ENCODE peak calls at places on chromosomes 16 and 17, in four cellular contexts. B is SW480, D is activated gamma-delta T cell treated with Interleukin-2 at 50 U/mL for 16 hours, W is A549. A is an unnamed sample.

GRCh38 chr17:40325156-40326013 is 16.4 kb downstream of the RARA start:
- DNase-seq in B (no peak), D (no peak), W (no peak), A (peak)

GRCh38 chr17:30605027-30605426 is 127.8 kb downstream of the GOSR1 start:
- DNase-seq in D (no peak), B (no peak), W (no peak), A (no peak)

GRCh38 chr17:63547083-63547523 is 3.2 kb upstream of the DCAF7 start:
- DNase-seq in B (no peak), D (no peak), W (no peak), A (no peak)

GRCh38 chr17:2399572-2400473 is 1.0 kb downstream of the MNT start:
- DNase-seq in B (peak), W (peak), D (peak), A (peak)

GRCh38 chr16:14559809-14560227 is 70.2 kb downstream of the PARN start:
- DNase-seq in D (no peak), B (no peak), W (no peak), A (no peak)

GRCh38 chr17:60863892-60864673 is 186.4 kb downstream of the BCAS3 start:
- DNase-seq in W (no peak), B (no peak), D (no peak), A (no peak)

GRCh38 chr17:45751466-45751865 is 32.7 kb upstream of the CRHR1 start:
- DNase-seq in B (no peak), W (no peak), D (no peak), A (no peak)

GRCh38 chr16:25027281-25027680 is 12.1 kb upstream of the ARHGAP17 start:
- DNase-seq in D (no peak), B (no peak), W (no peak), A (no peak)

GRCh38 chr17:43634681-43635125 is 27.0 kb downstream of the MEOX1 start:
- DNase-seq in B (no peak), D (no peak), W (no peak), A (no peak)

GRCh38 chr16:89119161-89119621 is 25.5 kb downstream of the ACSF3 start:
- DNase-seq in B (no peak), D (no peak), W (no peak), A (no peak)

GRCh38 chr17:59668816-59669215 is 38.4 kb downstream of the PTRH2 start:
- DNase-seq in B (peak), W (no peak), D (no peak), A (no peak)

GRCh38 chr17:82457071-82457789 is 1.3 kb upstream of the NARF start:
- DNase-seq in D (no peak), W (no peak), B (no peak), A (no peak)

GRCh38 chr17:1078062-1078711 is 81.3 kb downstream of the TIMM22 start:
- DNase-seq in B (no peak), D (no peak), W (no peak), A (no peak)

GRCh38 chr17:61368832-61369468 is 30.7 kb upstream of the TBX2 start:
- DNase-seq in D (no peak), B (no peak), W (no peak), A (no peak)

GRCh38 chr17:80260791-80261158 is at the start of gene RNF213:
- DNase-seq in B (peak), D (peak), W (peak), A (peak)

GRCh38 chr17:50051082-50051576 is 4.8 kb upstream of the ITGA3 start:
- DNase-seq in B (peak), W (peak), D (peak), A (no peak)

GRCh38 chr16:59566446-59566845 is 832.3 kb upstream of the GOT2 start:
- DNase-seq in B (no peak), D (no peak), W (no peak), A (no peak)

GRCh38 chr16:11580451-11581086 is 6.2 kb downstream of the LITAF start:
- DNase-seq in W (no peak), B (no peak), D (no peak), A (no peak)

GRCh38 chr17:78645421-78646295 is 68.5 kb upstream of the DNAH17 start:
- DNase-seq in B (no peak), D (no peak), W (peak), A (no peak)

GRCh38 chr17:15051913-15052312 is 213.2 kb downstream of the PMP22 start:
- DNase-seq in B (no peak), W (no peak), D (no peak), A (no peak)

GRCh38 chr17:70857351-70857750 is 688.0 kb downstream of the KCNJ2 start:
- DNase-seq in W (no peak), D (no peak), B (no peak), A (no peak)

GRCh38 chr16:8878523-8878911 is 3.6 kb upstream of the LITAFD start:
- DNase-seq in W (no peak), B (peak), D (no peak), A (no peak)

GRCh38 chr16:6656760-6657159 is 675.9 kb upstream of the RBFOX1 start:
- DNase-seq in W (no peak), B (no peak), D (no peak), A (no peak)

GRCh38 chr16:35516551-35516950 is 2057.1 kb downstream of the TP53TG3F start:
- DNase-seq in D (no peak), W (no peak), B (peak), A (no peak)

GRCh38 chr16:54928016-54928356 is 2.7 kb upstream of the IRX5 start:
- DNase-seq in B (peak), D (no peak), W (no peak), A (no peak)

GRCh38 chr17:45110676-45111611 is 21.4 kb downstream of the PLCD3 start:
- DNase-seq in W (no peak), B (no peak), D (no peak), A (no peak)

GRCh38 chr17:17041018-17041521 is 1.2 kb upstream of the MPRIP start:
- DNase-seq in B (peak), D (no peak), W (no peak), A (no peak)

GRCh38 chr16:88505405-88506082 is 52.5 kb downstream of the ZFPM1 start:
- DNase-seq in D (peak), B (peak), W (peak), A (peak)

GRCh38 chr16:14172200-14172805 is 101.2 kb downstream of the MRTFB start:
- DNase-seq in W (no peak), D (no peak), B (no peak), A (no peak)

GRCh38 chr17:67531291-67531690 is 154.2 kb downstream of the PITPNC1 start:
- DNase-seq in W (no peak), B (no peak), D (no peak), A (no peak)